ENCODE peak calls at places on chromosomes 2 and 18, in seven cellular contexts. E, J, Z, T, F, P and X are unnamed samples.
A peak's percentile ranks its signal among the peaks of the same experiment; 100 is the strongest.

GRCh38 chr2:193929131-193929530 is 1727.9 kb upstream of the SLC39A10 start:
- DNase-seq in E (no peak), J (no peak), Z (no peak), T (no peak), F (no peak), P (no peak), X (no peak)

GRCh38 chr2:58620127-58620526 is 379.0 kb upstream of the FANCL start:
- DNase-seq in E (no peak), J (no peak), Z (peak; percentile 14), T (peak; percentile 14), F (no peak), P (no peak), X (peak; percentile 20)

GRCh38 chr2:101619191-101619591 is 78.3 kb upstream of the MAP4K4 start:
- DNase-seq in E (no peak), J (no peak), Z (peak; percentile 44), T (peak; percentile 47), F (peak; percentile 26), P (peak; percentile 40), X (no peak)

GRCh38 chr18:57603871-57604270 is 17.4 kb upstream of the FECH start:
- DNase-seq in E (no peak), J (no peak), Z (no peak), T (no peak), F (no peak), P (no peak), X (no peak)

GRCh38 chr2:201237486-201238241 is 22.7 kb upstream of the CASP8 start:
- DNase-seq in E (no peak), J (no peak), Z (no peak), T (no peak), F (no peak), P (peak; percentile 4), X (no peak)

GRCh38 chr2:138910427-138910826 is 130.2 kb upstream of the NXPH2 start:
- DNase-seq in E (no peak), J (no peak), Z (no peak), T (no peak), F (no peak), P (no peak), X (no peak)

GRCh38 chr18:22324191-22325131 is 93.3 kb downstream of the CTAGE1 start:
- DNase-seq in E (no peak), J (no peak), Z (no peak), T (peak; percentile 38), F (peak; percentile 78), P (peak; percentile 57), X (no peak)

GRCh38 chr2:11129598-11130449 is 25.4 kb upstream of the SLC66A3 start:
- DNase-seq in E (peak; percentile 74), J (no peak), Z (peak; percentile 87), T (peak; percentile 84), F (no peak), P (peak; percentile 86), X (peak; percentile 82)

GRCh38 chr2:156466739-156467405 is 30.7 kb downstream of the GPD2 start:
- DNase-seq in E (no peak), J (no peak), Z (no peak), T (no peak), F (peak; percentile 79), P (peak; percentile 71), X (no peak)

GRCh38 chr18:2856499-2856898 is 9.7 kb downstream of the EMILIN2 start:
- DNase-seq in E (no peak), J (no peak), Z (no peak), T (no peak), F (no peak), P (no peak), X (no peak)

GRCh38 chr2:145764631-145765030 is 1244.7 kb upstream of the ZEB2 start:
- DNase-seq in E (no peak), J (no peak), Z (no peak), T (no peak), F (peak; percentile 38), P (no peak), X (no peak)

GRCh38 chr2:105764059-105764458 is 19.3 kb downstream of the NCK2 start:
- DNase-seq in E (no peak), J (no peak), Z (no peak), T (no peak), F (no peak), P (no peak), X (no peak)

GRCh38 chr2:96547203-96547641 is 10.7 kb downstream of the ARID5A start:
- DNase-seq in E (no peak), J (no peak), Z (no peak), T (no peak), F (no peak), P (no peak), X (no peak)

GRCh38 chr2:84314901-84315330 is 144.2 kb downstream of the SUCLG1 start:
- DNase-seq in E (peak; percentile 19), J (peak; percentile 55), Z (peak; percentile 93), T (peak; percentile 89), F (peak; percentile 71), P (peak; percentile 95), X (peak; percentile 80)

GRCh38 chr2:101860782-101861181 is 131.0 kb upstream of the IL1R2 start:
- DNase-seq in E (no peak), J (no peak), Z (no peak), T (no peak), F (no peak), P (no peak), X (no peak)

GRCh38 chr2:232869138-232870001 is 694 bp upstream of the SNORC start:
- DNase-seq in E (no peak), J (no peak), Z (no peak), T (no peak), F (no peak), P (no peak), X (no peak)

GRCh38 chr2:101608411-101609317 is 88.8 kb upstream of the MAP4K4 start:
- DNase-seq in E (no peak), J (no peak), Z (no peak), T (no peak), F (no peak), P (no peak), X (no peak)